ENCODE peak calls at places on chromosomes 4 and X, in six cellular contexts. C, U, D, Q, G and F are unnamed samples.

GRCh38 chr4:113481820-113482219 is 279.7 kb downstream of the CAMK2D start:
- DNase-seq in C (no peak), U (no peak), D (no peak), Q (no peak), G (no peak), F (no peak)

GRCh38 chr4:183200453-183200852 is 101.4 kb downstream of the WWC2 start:
- DNase-seq in C (no peak), U (no peak), D (no peak), Q (no peak), G (no peak), F (no peak)

GRCh38 chr4:40731792-40732245 is 17.9 kb upstream of the NSUN7 start:
- DNase-seq in C (no peak), U (no peak), D (peak), Q (no peak), G (no peak), F (no peak)

GRCh38 chr4:171246948-171247347 is 566.3 kb upstream of the GALNTL6 start:
- DNase-seq in C (no peak), U (no peak), D (no peak), Q (no peak), G (no peak), F (no peak)

GRCh38 chr4:169164669-169165415 is 105.9 kb downstream of the SH3RF1 start:
- DNase-seq in C (no peak), U (no peak), D (no peak), Q (no peak), G (no peak), F (no peak)

GRCh38 chr4:2946812-2947600 is 16.2 kb downstream of the NOP14 start:
- DNase-seq in C (no peak), U (no peak), D (no peak), Q (no peak), G (no peak), F (no peak)

GRCh38 chrX:13939741-13940597 is 89.7 kb downstream of the GEMIN8 start:
- DNase-seq in C (no peak), U (no peak), D (no peak), Q (no peak), G (no peak), F (no peak)

GRCh38 chrX:91137881-91138280 is 296.8 kb upstream of the PABPC5 start:
- DNase-seq in C (no peak), U (no peak), D (no peak), Q (no peak), G (no peak), F (no peak)

GRCh38 chr4:99642725-99643489 is 14.7 kb downstream of the C4orf54 start:
- DNase-seq in C (no peak), U (no peak), D (no peak), Q (no peak), G (no peak), F (no peak)

GRCh38 chr4:85780664-85781063 is 305.7 kb downstream of the ARHGAP24 start:
- DNase-seq in C (no peak), U (no peak), D (no peak), Q (no peak), G (no peak), F (no peak)

GRCh38 chr4:12231098-12231497 is 802.4 kb upstream of the HS3ST1 start:
- DNase-seq in C (no peak), U (no peak), D (no peak), Q (no peak), G (no peak), F (no peak)

GRCh38 chr4:128782875-128783614 is 26.5 kb upstream of the JADE1 start:
- DNase-seq in C (no peak), U (peak), D (no peak), Q (no peak), G (no peak), F (no peak)

GRCh38 chr4:168812806-168813205 is 197.2 kb downstream of the CBR4 start:
- DNase-seq in C (no peak), U (no peak), D (no peak), Q (no peak), G (no peak), F (no peak)

GRCh38 chrX:154401045-154401799 is 3.0 kb downstream of the RPL10 start:
- DNase-seq in C (no peak), U (peak), D (peak), Q (no peak), G (no peak), F (no peak)

GRCh38 chr4:154506253-154506652 is 14.7 kb upstream of the DCHS2 start:
- DNase-seq in C (peak), U (peak), D (peak), Q (no peak), G (no peak), F (no peak)

GRCh38 chr4:127630152-127630551 is 2.6 kb upstream of the INTU start:
- DNase-seq in C (no peak), U (no peak), D (no peak), Q (no peak), G (no peak), F (no peak)

GRCh38 chr4:121784401-121784800 is 16.7 kb upstream of the EXOSC9 start:
- DNase-seq in C (no peak), U (no peak), D (no peak), Q (no peak), G (no peak), F (no peak)

GRCh38 chr4:130147618-130148017 is 1051.7 kb downstream of the C4orf33 start:
- DNase-seq in C (no peak), U (no peak), D (no peak), Q (no peak), G (no peak), F (peak)

GRCh38 chr4:29553842-29554241 is 1166.3 kb upstream of the PCDH7 start:
- DNase-seq in C (peak), U (no peak), D (no peak), Q (no peak), G (no peak), F (no peak)

GRCh38 chr4:80136238-80136637 is 61.1 kb upstream of the PRDM8 start:
- DNase-seq in C (no peak), U (no peak), D (no peak), Q (no peak), G (no peak), F (no peak)

DNA sequence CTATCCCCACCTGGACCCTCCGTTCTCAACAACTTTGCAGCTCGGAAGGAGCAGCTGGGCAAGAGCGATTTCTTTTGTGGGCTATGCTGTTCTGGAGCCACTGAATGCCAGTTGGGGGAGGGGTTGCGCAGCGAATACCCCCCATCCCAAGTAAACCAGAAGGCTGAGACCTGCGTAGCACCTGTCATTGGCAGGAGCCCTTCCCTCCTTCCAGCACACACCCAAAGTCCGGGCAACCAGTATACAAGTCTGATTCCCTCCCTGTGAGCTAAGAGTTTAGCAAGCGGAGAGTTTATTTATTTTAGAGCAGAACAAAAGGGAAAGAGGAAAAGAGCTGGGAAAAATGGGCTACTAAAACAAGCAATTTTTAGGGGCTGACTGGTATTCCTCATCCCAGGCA is 544 bp downstream of the TMEM35A start:
- DNase-seq in C (no peak), U (no peak), D (no peak), Q (peak), G (no peak), F (no peak)
- H3K9ac ChIP-seq in C (no peak), U (no peak), D (no peak), Q (no peak), G (no peak), F (peak)

DNA sequence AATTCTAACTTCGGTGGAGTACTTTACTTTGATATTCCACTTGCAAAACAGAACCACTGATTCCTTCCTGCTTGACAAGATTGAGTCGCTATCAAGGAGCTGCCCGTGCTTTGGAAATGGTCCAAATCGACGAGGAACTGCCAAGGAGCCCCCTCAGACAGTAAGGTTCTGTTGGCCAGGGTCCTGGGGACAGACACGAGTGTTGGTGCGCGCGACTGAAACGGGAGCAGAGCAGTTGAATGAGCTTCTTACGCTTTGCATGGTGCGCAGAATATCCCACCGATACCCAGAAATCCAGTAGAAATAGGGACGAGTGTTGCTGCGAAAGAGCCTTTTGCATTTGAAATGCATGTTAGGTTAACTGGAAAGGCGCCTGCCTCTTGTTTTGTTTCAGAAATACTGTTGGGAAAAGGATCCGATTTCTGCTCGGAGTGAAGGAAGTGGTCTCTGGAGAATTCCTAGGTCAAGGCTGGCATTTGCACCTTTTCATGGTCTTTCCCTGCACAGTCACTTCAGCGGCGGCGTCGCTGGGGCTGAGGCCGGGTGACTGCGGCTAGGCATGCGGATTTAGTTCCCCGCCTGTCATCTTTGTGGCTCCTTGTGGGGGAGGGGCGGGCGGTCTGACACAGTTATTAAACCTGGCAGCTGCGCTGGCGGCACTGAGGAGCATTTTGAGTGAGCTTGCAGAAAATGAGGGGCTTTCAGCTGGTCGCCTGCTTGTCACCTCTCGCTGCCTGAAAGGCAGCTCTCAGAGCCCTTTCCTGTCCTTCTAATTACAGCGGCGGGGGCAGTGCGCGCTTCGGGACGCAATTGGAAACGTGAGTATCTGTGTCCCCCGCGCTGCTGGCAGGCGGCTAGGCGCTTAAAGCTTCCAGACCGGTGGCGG is 51.5 kb upstream of the TRIM2 start:
- DNase-seq in C (no peak), U (peak), D (no peak), Q (peak), G (no peak), F (no peak)
- TF ChIP-seq ZNF274 in C (no peak), U (no peak), D (no peak), Q (no peak), G (no peak), F (no peak)

DNA sequence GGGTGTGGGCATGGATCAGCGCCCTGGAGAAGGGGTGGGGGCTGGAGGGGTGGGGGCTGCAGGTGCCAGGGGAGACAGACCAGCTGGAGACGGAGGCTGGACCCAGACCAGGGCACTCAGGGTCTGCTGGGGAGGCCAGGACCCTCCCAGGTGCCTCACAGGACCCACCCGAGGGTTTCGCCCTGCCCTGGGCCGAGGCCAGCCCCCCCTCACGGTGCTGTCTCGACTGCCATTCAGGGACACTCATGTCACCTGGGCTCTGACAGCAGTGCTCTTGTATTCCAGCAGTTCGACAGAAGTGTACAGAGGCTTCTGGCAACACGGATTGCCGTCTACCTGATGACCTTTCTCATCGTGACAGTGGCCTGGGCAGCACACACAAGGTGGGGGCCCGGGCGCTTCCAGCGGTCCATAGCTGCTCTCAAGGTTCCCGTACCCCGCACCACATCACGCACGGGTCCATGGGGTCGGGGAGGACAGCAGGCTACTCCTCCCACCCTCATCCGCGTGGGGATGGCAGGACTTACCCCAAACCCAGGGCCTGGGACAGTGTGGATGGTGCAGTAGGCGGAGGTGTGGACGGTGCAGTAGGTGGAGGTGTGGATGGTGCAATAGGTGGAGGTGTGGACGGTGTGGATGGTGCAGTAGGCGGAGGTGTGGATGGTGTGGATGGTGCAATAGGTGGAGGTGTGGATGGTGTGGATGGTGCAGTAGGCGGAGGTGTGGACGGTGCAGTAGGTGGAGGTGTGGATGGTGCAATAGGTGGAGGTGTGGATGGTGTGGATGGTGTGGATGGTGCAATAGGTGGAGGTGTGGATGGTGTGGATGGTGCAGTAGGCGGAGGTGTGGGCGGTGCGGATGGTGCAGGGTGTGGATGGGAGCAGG is 18.1 kb downstream of the TMEM175 start:
- DNase-seq in C (no peak), U (no peak), D (no peak), Q (no peak), G (no peak), F (no peak)
- TF ChIP-seq YY1 in C (no peak), U (no peak), D (no peak), Q (no peak), G (no peak), F (no peak)

GRCh38 chrX:107777536-107777832 is at the start of gene NCBP2L:
- DNase-seq in C (no peak), U (no peak), D (no peak), Q (no peak), G (no peak), F (no peak)
- H3K9ac ChIP-seq in C (no peak), U (no peak), D (no peak), Q (no peak), G (no peak), F (peak)

GRCh38 chr4:73707918-73708577 is 32.3 kb upstream of the CXCL8 start:
- DNase-seq in C (peak), U (peak), D (no peak), Q (no peak), G (no peak), F (no peak)
- TF ChIP-seq ZNF274 in C (no peak), U (no peak), D (no peak), Q (no peak), G (no peak), F (no peak)

GRCh38 chrX:10509397-10509796 is 111.0 kb downstream of the MID1 start:
- DNase-seq in C (no peak), U (no peak), D (no peak), Q (no peak), G (no peak), F (no peak)
- TF ChIP-seq YY1 in C (no peak), U (no peak), D (no peak), Q (no peak), G (no peak), F (no peak)

GRCh38 chr4:165325732-165326512 is 1.5 kb upstream of the MSMO1 start:
- DNase-seq in C (peak), U (peak), D (peak), Q (peak), G (no peak), F (no peak)
- H3K9ac ChIP-seq in C (peak), U (peak), D (peak), Q (no peak), G (no peak), F (no peak)